ENCODE peak calls at places on chromosomes 11 and 22, in nine cellular contexts. Q is fibroblast of lung; M is kidney; P is GM23248; U is lower lobe of right lung; N is CD8-positive, alpha-beta memory T cell; R is NT2/D1; A is heart left ventricle; X is osteoblast. C is an unnamed sample.

GRCh38 chr11:78268516-78269410 is 80.0 kb downstream of the USP35 start:
- DNase-seq in A (peak; percentile 58), R (no peak), M (peak; percentile 82), U (no peak), X (peak; percentile 79), Q (peak; percentile 25), N (no peak), P (peak; percentile 71), C (no peak)

GRCh38 chr11:14308114-14308896 is 50.7 kb downstream of the RRAS2 start:
- DNase-seq in X (peak; percentile 50), P (peak; percentile 74), U (no peak), M (no peak), Q (peak; percentile 71), R (no peak), N (no peak), A (no peak), C (no peak)

GRCh38 chr11:43072096-43072495 is 239.7 kb upstream of the API5 start:
- DNase-seq in X (no peak), R (no peak), N (no peak), Q (no peak), P (no peak), U (no peak), M (no peak), A (no peak), C (no peak)

GRCh38 chr11:92852946-92853345 is 116.5 kb upstream of the MTNR1B start:
- DNase-seq in U (peak; percentile 45), P (peak; percentile 27), A (no peak), N (no peak), Q (no peak), M (peak; percentile 80), R (no peak), X (no peak), C (no peak)

GRCh38 chr11:125948278-125949051 is 2.6 kb downstream of the VSIG10L2 start:
- DNase-seq in P (no peak), Q (no peak), N (no peak), X (no peak), M (no peak), U (no peak), R (no peak), A (no peak), C (no peak)

GRCh38 chr11:11338304-11338703 is 14.7 kb downstream of the CSNK2A3 start:
- DNase-seq in R (no peak), X (no peak), M (no peak), P (no peak), Q (no peak), A (no peak), N (no peak), U (no peak), C (no peak)

GRCh38 chr11:93444671-93445073 is 98.5 kb downstream of the SMCO4 start:
- DNase-seq in X (no peak), U (no peak), A (no peak), P (peak; percentile 14), N (no peak), Q (no peak), R (peak; percentile 81), M (no peak), C (no peak)

GRCh38 chr11:61978703-61979661 is 11.5 kb upstream of the FTH1 start:
- DNase-seq in X (no peak), Q (peak; percentile 68), R (no peak), A (no peak), U (no peak), M (no peak), N (no peak), P (peak; percentile 68), C (no peak)

DNA sequence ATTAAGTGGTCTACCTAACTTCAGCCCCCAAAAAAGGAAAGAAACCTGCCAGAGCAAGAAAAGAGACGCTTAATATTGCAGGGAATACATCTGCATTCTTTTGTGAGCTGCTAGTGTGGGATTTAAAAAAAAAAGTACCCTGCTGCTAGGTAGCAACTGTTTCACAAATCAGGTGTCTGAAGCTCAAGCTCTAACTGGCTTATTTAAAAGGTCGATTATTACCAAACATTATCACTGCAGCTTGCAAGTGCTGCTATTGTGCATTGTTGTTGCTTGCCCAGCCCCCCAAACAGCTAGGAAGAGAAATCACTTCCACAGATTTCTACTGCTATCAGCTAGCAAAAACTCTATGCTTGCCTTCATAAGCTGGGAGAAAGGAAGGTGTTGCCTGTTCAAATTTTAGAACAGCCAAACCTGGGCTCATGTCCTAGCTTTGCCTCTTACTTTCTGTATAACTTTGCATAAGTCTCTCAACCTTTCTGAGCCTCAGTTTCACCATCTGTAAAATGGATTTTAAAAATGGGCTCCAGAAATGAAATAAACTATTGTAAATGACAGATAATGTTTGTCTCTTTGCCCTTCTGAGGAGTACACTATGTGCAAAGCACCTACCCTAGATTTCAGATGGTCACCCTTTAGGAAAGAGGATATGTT is 68.9 kb downstream of the FAM168A start:
- DNase-seq in R (peak; percentile 11), A (no peak), U (no peak), P (no peak), M (no peak), X (no peak), Q (no peak), N (no peak), C (no peak)
- H3K4me3 ChIP-seq in R (no peak overlapping the region), A (peak overlapping the region; percentile 25), U (peak overlapping the region; percentile 40), P (peak overlapping the region; percentile 73), M (peak overlapping the region; percentile 54), X (peak overlapping the region; percentile 60), Q (peak overlapping the region; percentile 36), N (no peak overlapping the region), C (no peak overlapping the region)

GRCh38 chr11:69355959-69356702 is 62.2 kb downstream of the MYEOV start:
- DNase-seq in U (no peak), M (no peak), X (no peak), R (no peak), N (no peak), A (no peak), Q (no peak), P (no peak), C (no peak)

GRCh38 chr11:69358398-69359080 is 64.6 kb downstream of the MYEOV start:
- DNase-seq in U (peak; percentile 24), X (no peak), N (no peak), P (no peak), Q (no peak), M (no peak), A (no peak), R (no peak), C (no peak)

GRCh38 chr11:69359735-69360470 is 65.9 kb downstream of the MYEOV start:
- DNase-seq in R (no peak), M (no peak), X (no peak), U (no peak), Q (peak; percentile 37), N (no peak), P (peak; percentile 55), A (no peak), C (no peak)

GRCh38 chr11:69356703-69357457 is 62.9 kb downstream of the MYEOV start:
- DNase-seq in M (no peak), P (no peak), R (no peak), Q (no peak), A (no peak), U (peak; percentile 41), N (no peak), X (peak; percentile 92), C (no peak)

DNA sequence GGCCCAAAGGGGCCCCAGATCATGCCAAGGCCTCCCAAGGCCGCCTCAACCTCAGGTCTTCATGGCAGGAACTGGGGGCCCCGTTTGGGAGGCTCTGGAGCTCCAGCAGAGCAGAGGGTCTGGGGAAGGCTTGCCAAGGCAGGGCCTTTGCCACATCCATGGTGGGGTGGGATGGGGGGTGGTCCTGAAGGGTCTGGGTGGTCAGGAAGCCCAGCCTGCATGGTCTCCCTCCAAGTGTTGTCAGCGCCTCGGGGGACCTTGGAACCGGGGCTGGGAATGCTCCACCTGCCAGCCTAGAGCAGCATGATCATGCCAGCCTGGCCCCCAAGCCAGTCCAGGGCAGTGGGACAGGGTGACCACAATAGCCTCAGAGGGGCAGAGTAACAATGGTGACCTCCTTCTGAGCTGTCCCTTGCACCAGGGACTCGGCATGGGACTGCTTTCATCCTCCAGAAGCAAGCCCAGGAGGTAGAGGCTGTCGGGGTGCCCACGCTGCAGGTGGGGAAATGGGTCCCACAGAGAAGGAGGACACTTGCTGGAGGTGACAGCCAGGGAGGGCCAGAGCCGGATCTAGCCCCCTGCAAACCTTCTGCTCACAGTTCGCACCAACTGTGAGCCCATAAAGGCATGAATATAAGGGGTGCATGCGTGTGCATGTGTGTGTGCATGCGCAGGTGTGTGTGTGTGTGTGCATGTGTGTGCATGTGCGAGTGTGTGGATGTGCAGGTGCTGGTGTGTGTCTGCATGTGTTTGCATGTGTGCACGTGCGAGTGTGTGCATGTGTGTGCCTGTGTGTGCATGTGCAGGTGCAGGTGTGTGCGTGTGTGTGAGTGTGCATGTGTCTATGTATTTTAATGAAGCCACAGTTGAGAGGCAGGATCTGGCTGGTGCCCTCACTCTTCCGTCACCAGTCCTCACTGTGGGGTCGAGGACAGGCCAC is 63.8 kb downstream of the MYEOV start:
- DNase-seq in Q (no peak), M (no peak), N (no peak), A (no peak), R (no peak), U (peak; percentile 24), X (no peak), P (no peak), C (no peak)
- H3K36me3 ChIP-seq in Q (no peaks in the 10 kb centered on the region), M (no peaks in the 10 kb centered on the region), N (no peaks in the 10 kb centered on the region), A (no peaks in the 10 kb centered on the region), R (no peaks in the 10 kb centered on the region), U (no peaks in the 10 kb centered on the region), X (no peaks in the 10 kb centered on the region), P (no peaks in the 10 kb centered on the region), C (no peaks in the 10 kb centered on the region)

GRCh38 chr22:25493794-25494193 is 70.7 kb upstream of the GRK3 start:
- DNase-seq in P (no peak), Q (no peak), U (no peak), R (no peak), A (no peak), X (no peak), M (no peak), N (no peak), C (no peak)

GRCh38 chr22:25492950-25493790 is 71.3 kb upstream of the GRK3 start:
- DNase-seq in M (peak; percentile 68), P (no peak), X (no peak), A (no peak), R (no peak), Q (no peak), U (no peak), N (no peak), C (no peak)

GRCh38 chr22:25489947-25490346 is 74.5 kb upstream of the GRK3 start:
- DNase-seq in Q (no peak), P (no peak), N (no peak), U (no peak), R (no peak), X (no peak), M (no peak), A (no peak), C (no peak)

GRCh38 chr22:25490869-25491268 is 73.6 kb upstream of the GRK3 start:
- DNase-seq in U (no peak), A (no peak), P (no peak), N (no peak), Q (no peak), R (no peak), M (no peak), X (no peak), C (no peak)

DNA sequence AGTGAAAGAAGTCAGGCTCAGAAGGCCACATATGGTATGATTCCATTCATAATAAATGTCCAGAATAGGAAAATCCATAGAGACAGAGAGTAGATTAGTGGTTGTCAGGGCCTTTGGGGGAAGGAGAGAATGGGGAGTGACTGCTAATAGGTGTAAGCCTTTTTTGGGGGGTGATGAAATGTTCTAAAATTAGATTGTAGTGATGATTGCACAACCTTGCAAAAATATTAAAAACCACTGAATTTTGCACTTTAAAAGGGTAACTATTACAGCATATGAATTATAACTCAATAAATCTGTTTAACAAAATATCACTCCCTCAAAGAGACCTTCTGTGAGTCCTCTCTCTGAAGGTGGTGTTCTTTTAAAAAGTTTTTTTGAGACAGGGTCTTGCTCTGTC is 72.3 kb upstream of the GRK3 start:
- DNase-seq in U (no peak), R (no peak), M (no peak), P (no peak), N (no peak), Q (no peak), A (no peak), X (no peak), C (no peak)
- H3K4me1 ChIP-seq in U (peaks cover 7% of the 10 kb centered on the region), R (no peaks in the 10 kb centered on the region), M (peaks cover 12% of the 10 kb centered on the region), P (peaks cover 12% of the 10 kb centered on the region), N (no peaks in the 10 kb centered on the region), Q (peaks cover 3% of the 10 kb centered on the region), A (peaks cover 14% of the 10 kb centered on the region), X (peaks cover 15% of the 10 kb centered on the region), C (peaks cover 7% of the 10 kb centered on the region)

DNA sequence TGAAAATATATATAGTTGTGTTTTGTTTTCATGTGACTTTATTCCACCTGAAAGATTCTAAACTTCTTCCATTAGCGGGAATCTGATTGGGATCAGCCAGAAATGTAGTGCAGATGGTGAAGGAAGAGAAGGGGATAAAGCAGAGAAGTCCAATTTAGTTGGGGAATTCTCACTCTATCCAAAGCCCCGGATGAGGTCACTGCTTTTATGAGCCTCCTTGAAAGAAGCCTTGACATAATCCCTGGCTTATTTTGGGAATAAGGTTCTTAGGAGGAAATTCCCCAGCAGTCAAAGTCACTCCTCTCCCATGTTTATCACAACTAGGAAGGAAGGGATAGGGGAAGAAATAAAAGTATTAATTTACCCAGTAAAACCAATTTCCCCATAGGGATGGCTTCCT is 41.1 kb downstream of the OSBP start:
- DNase-seq in N (no peak), P (peak; percentile 28), A (no peak), X (peak; percentile 76), U (no peak), R (no peak), M (no peak), Q (peak; percentile 14), C (no peak)
- H3K4me3 ChIP-seq in N (no peak overlapping the region), P (no peak overlapping the region), A (no peak overlapping the region), X (no peak overlapping the region), U (no peak overlapping the region), R (no peak overlapping the region), M (no peak overlapping the region), Q (no peak overlapping the region), C (no peak overlapping the region)

C was measured in SJSA1.